ENCODE peak calls at places on chromosomes 7 and 10, in four cellular contexts. G, J, Z and A are unnamed samples.

GRCh38 chr10:123665371-123666286 is 526 bp upstream of the GPR26 start:
- DNase-seq in J (no peak), Z (peak), G (no peak), A (no peak)

GRCh38 chr10:35335133-35335532 is 1.2 kb upstream of the CCNY start:
- DNase-seq in J (no peak), Z (no peak), G (peak), A (peak)

GRCh38 chr7:99407849-99408346 is 499 bp downstream of the PDAP1 start:
- DNase-seq in J (no peak), G (peak), Z (peak), A (peak)

GRCh38 chr10:64873088-64873487 is 1351.9 kb downstream of the REEP3 start:
- DNase-seq in J (no peak), Z (no peak), G (no peak), A (no peak)

GRCh38 chr7:142120474-142121000 is 9.0 kb downstream of the MGAM2 start:
- DNase-seq in J (no peak), Z (no peak), G (no peak), A (no peak)

GRCh38 chr7:16579216-16579615 is 52.6 kb downstream of the LRRC72 start:
- DNase-seq in G (no peak), Z (no peak), J (no peak), A (no peak)

GRCh38 chr10:115909962-115910361 is 363.0 kb downstream of the GFRA1 start:
- DNase-seq in Z (no peak), G (no peak), J (no peak), A (no peak)

GRCh38 chr10:133455611-133456031 is 1.9 kb downstream of the SCART1 start:
- DNase-seq in J (no peak), Z (no peak), G (no peak), A (peak)

GRCh38 chr7:157318015-157318706 is 18.6 kb upstream of the DNAJB6 start:
- DNase-seq in Z (no peak), G (peak), J (no peak), A (peak)

GRCh38 chr7:157745721-157746709 is 409.2 kb downstream of the DNAJB6 start:
- DNase-seq in G (no peak), Z (no peak), J (no peak), A (no peak)

GRCh38 chr7:81327468-81327867 is 408.6 kb upstream of the SEMA3C start:
- DNase-seq in Z (no peak), J (no peak), G (peak), A (no peak)

GRCh38 chr7:46681865-46682503 is 760.9 kb upstream of the IGFBP3 start:
- DNase-seq in G (no peak), J (no peak), Z (no peak), A (no peak)

GRCh38 chr7:39948375-39948774 is 1.7 kb upstream of the CDK13 start:
- DNase-seq in G (no peak), J (no peak), Z (peak), A (no peak)

GRCh38 chr10:123995461-123996131 is 97.8 kb downstream of the CHST15 start:
- DNase-seq in G (peak), J (peak), Z (peak), A (peak)

GRCh38 chr7:10940748-10941358 is 32.8 kb upstream of the PHF14 start:
- DNase-seq in J (no peak), Z (peak), G (no peak), A (no peak)

GRCh38 chr10:33638891-33639290 is 304.4 kb upstream of the NRP1 start:
- DNase-seq in J (no peak), G (no peak), Z (no peak), A (no peak)

GRCh38 chr10:6583447-6583846 is 3.4 kb upstream of the PRKCQ start:
- DNase-seq in Z (no peak), J (no peak), G (no peak), A (no peak)

GRCh38 chr10:5538892-5539651 is 14.3 kb downstream of the CALML3 start:
- DNase-seq in G (no peak), Z (no peak), J (no peak), A (no peak)

GRCh38 chr10:97522937-97523336 is 24.2 kb downstream of the UBTD1 start:
- DNase-seq in Z (no peak), J (no peak), G (no peak), A (peak)

GRCh38 chr7:98930921-98931320 is 52.6 kb downstream of the TRRAP start:
- DNase-seq in G (peak), Z (no peak), J (no peak), A (peak)

GRCh38 chr7:122790558-122790957 is 87.8 kb upstream of the RNF148 start:
- DNase-seq in G (no peak), Z (no peak), J (no peak), A (no peak)

GRCh38 chr7:138890782-138891445 is 90.3 kb downstream of the KIAA1549 start:
- DNase-seq in G (peak), Z (peak), J (no peak), A (no peak)

GRCh38 chr10:77837248-77837924 is 89.2 kb downstream of the DLG5 start:
- DNase-seq in J (peak), Z (peak), G (peak), A (peak)

GRCh38 chr10:127576751-127577161 is 27.6 kb downstream of the NPS start:
- DNase-seq in Z (no peak), J (no peak), G (no peak), A (no peak)

GRCh38 chr10:71218046-71218832 is 5.9 kb downstream of the UNC5B start:
- DNase-seq in Z (no peak), G (peak), J (peak), A (no peak)

GRCh38 chr7:102897856-102898531 is 14.8 kb upstream of the LRRC17 start:
- DNase-seq in Z (no peak), J (no peak), G (no peak), A (no peak)

GRCh38 chr7:158863611-158864506 is 7.5 kb downstream of the DYNC2I1 start:
- DNase-seq in G (peak), J (no peak), Z (peak), A (peak)

GRCh38 chr7:20330797-20331230 is at the start of gene ITGB8:
- DNase-seq in Z (peak), G (no peak), J (peak), A (peak)

GRCh38 chr7:100859856-100860255 is 7.3 kb upstream of the TRIP6 start:
- DNase-seq in Z (peak), G (no peak), J (no peak), A (no peak)

GRCh38 chr10:110916554-110917346 is 2.2 kb downstream of the BBIP1 start:
- DNase-seq in G (peak), J (no peak), Z (no peak), A (peak)

GRCh38 chr10:83968052-83968451 is 171.3 kb upstream of the GHITM start:
- DNase-seq in J (no peak), G (no peak), Z (no peak), A (no peak)

GRCh38 chr10:102431452-102432124 is 786 bp downstream of the CUEDC2 start:
- DNase-seq in G (no peak), Z (peak), J (no peak), A (peak)

GRCh38 chr7:121275204-121275603 is 53.6 kb upstream of the WNT16 start:
- DNase-seq in G (no peak), J (no peak), Z (no peak), A (no peak)

GRCh38 chr7:127838816-127839415 is 186.9 kb downstream of the SND1 start:
- DNase-seq in Z (no peak), J (no peak), G (peak), A (no peak)

GRCh38 chr10:87660484-87661133 is 931 bp downstream of the PAPSS2 start:
- DNase-seq in J (no peak), Z (no peak), G (peak), A (peak)

GRCh38 chr10:97182327-97182990 is 3.3 kb downstream of the SLIT1 start:
- DNase-seq in G (no peak), J (no peak), Z (no peak), A (peak)

GRCh38 chr10:119177708-119178370 is 773 bp downstream of the PRDX3 start:
- DNase-seq in Z (no peak), G (no peak), J (no peak), A (no peak)

GRCh38 chr10:48454302-48455054 is 148.0 kb downstream of the MAPK8 start:
- DNase-seq in Z (no peak), J (no peak), G (no peak), A (peak)

GRCh38 chr7:123627859-123628258 is 26.2 kb downstream of the ASB15 start:
- DNase-seq in J (no peak), G (no peak), Z (no peak), A (no peak)

DNA sequence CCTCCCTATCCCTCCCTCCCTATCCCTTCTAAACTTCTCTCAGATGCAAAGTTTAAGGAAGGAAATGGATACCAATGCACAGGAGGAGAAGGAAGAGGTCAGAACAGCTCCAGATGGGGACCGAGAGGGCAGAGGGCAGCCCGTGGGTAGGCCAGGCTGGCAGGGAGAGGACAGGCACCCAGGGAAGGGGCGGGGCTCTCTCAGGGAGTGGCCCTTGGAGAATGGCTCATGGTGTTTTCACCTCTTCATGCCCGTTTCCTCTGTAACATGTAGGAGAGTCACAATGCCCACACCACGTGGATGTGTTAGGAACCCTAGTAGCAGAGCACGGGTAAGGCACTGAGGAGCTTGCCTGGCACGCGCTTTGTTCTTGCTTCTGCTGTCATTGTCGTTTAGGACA is 264.5 kb downstream of the CELF2 start:
- DNase-seq in J (no peak), Z (no peak), G (no peak), A (no peak)
- H3K27ac ChIP-seq in J (no peak), Z (no peak), G (no peak), A (no peak)

GRCh38 chr7:94912085-94912484 is 4.7 kb downstream of the PPP1R9A start:
- DNase-seq in Z (no peak), J (no peak), G (no peak), A (no peak)
- H2AFZ ChIP-seq in Z (no peak), J (no peak), G (no peak), A (no peak)

DNA sequence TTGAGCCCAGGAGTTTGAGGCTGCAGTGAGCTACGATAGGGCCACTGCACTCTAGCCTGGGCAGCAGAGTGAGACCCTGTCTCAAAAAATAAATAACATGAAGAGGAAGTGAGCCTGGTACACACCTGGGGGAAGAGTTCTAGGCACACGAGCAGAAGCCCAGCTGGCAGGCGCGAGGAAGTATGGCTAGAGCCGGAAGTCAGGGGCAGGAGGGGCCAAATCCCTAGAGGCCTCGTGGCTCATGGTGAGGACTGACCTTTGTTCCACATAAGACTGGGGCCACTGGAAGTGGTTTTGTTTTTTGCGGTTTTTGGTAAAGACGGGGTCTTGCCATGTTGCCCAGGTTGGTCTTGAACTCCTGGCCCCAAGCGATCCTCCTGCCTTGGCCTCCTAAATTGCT is 117.6 kb downstream of the HIP1 start:
- DNase-seq in G (no peak), J (no peak), Z (no peak), A (no peak)
- H3K27ac ChIP-seq in G (no peak), J (no peak), Z (no peak), A (no peak)

GRCh38 chr10:113933894-113934532 is 79.6 kb downstream of the NHLRC2 start:
- DNase-seq in G (no peak), J (no peak), Z (no peak), A (no peak)
- H2AFZ ChIP-seq in G (no peak), J (no peak), Z (no peak), A (no peak)

GRCh38 chr7:92632791-92633190 is 42.6 kb upstream of the FAM133B start:
- DNase-seq in J (no peak), Z (no peak), G (no peak), A (no peak)
- H3K27ac ChIP-seq in J (no peak), Z (peak), G (peak), A (peak)

DNA sequence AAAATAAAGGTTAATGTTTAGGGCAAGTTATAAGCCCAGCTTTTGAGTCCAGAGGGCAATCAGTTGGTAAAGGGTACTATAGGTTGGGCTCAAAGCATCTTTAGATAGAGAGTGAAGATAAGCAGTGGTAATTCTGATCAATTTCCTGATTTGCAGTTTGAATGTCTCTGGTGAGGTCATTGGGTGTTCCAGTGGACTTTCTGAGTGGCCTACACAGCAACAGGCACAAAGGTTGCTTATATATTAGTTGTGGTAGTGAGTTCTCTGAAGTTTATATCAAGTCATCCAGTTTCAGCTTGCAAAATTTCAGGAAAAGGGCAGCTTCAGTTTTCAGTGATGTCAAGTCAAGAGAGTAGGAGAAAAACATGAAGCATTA is 29.1 kb downstream of the GIMAP5 start:
- DNase-seq in J (no peak), Z (no peak), G (no peak), A (no peak)
- H2AFZ ChIP-seq in J (no peak), Z (no peak), G (no peak), A (no peak)

GRCh38 chr7:112427984-112428383 is 22.3 kb upstream of the IFRD1 start:
- DNase-seq in G (no peak), J (no peak), Z (no peak), A (no peak)
- H3K27ac ChIP-seq in G (no peak), J (no peak), Z (no peak), A (no peak)